ENCODE peak calls at places on chromosome 11, in six cellular contexts. C is H1, Z is heart right ventricle, R is kidney, O is K562, X is stomach. G is an unnamed sample.

GRCh38 chr11:114794048-114794684 is 115.8 kb downstream of the NXPE2 start:
- DNase-seq in X (no peak), C (no peak), R (no peak), Z (no peak), O (no peak), G (no peak)

GRCh38 chr11:16292167-16292859 is 64.0 kb downstream of the SOX6 start:
- DNase-seq in R (no peak), C (no peak), Z (no peak), O (no peak), X (no peak), G (no peak)

GRCh38 chr11:16806791-16807190 is 68.3 kb downstream of the C11orf58 start:
- DNase-seq in C (no peak), X (no peak), R (no peak), Z (peak; percentile 47), O (no peak), G (no peak)

GRCh38 chr11:134634897-134635831 is 223.1 kb upstream of the B3GAT1 start:
- DNase-seq in X (no peak), O (no peak), R (peak; percentile 41), C (no peak), Z (no peak), G (no peak)

GRCh38 chr11:75246006-75246672 is 5.6 kb downstream of the TPBGL start:
- DNase-seq in R (peak; percentile 60), O (no peak), Z (no peak), C (no peak), X (no peak), G (no peak)

GRCh38 chr11:12868315-12869073 is 140.6 kb upstream of the RASSF10 start:
- DNase-seq in C (no peak), Z (no peak), R (no peak), X (no peak), O (peak; percentile 25), G (no peak)

GRCh38 chr11:32333335-32333991 is 101.9 kb downstream of the WT1 start:
- DNase-seq in C (peak; percentile 38), O (no peak), X (peak; percentile 63), Z (peak; percentile 60), R (peak; percentile 77), G (peak; percentile 73)

GRCh38 chr11:14503023-14503422 is 3.4 kb upstream of the COPB1 start:
- DNase-seq in Z (no peak), X (no peak), O (no peak), C (no peak), R (no peak), G (no peak)

GRCh38 chr11:121670792-121671275 is 218.1 kb upstream of the SORL1-AS1 start:
- DNase-seq in X (no peak), C (no peak), R (no peak), O (no peak), Z (no peak), G (no peak)

GRCh38 chr11:35559949-35560348 is 34.5 kb upstream of the PAMR1 start:
- DNase-seq in X (no peak), R (no peak), O (no peak), Z (no peak), C (no peak), G (no peak)

GRCh38 chr11:29306527-29306926 is 710.3 kb downstream of the KCNA4 start:
- DNase-seq in X (no peak), C (no peak), O (no peak), R (no peak), Z (no peak), G (no peak)

GRCh38 chr11:9142732-9143131 is 51.3 kb upstream of the SCUBE2 start:
- DNase-seq in C (no peak), X (no peak), O (no peak), R (no peak), Z (no peak), G (no peak)

DNA sequence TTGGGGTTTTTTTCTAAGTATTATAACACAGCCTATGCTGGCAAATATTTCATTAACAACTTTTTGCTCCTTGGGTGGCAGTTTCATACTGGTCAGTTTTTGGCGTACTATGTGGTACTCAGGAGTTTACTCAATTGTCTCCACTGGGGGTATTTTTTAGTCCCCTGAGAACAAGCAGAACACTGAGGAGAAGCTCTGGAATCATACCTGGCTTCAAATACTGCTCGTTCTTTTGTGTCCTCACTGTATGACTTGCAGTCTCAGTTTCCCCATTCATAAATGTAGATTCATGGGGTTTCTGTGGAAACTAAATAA is 90.4 kb downstream of the SERGEF start:
- DNase-seq in Z (no peak), O (no peak), C (no peak), X (no peak), R (no peak), G (no peak)
- H3K4me3 ChIP-seq in Z (no peak overlapping the region), O (no peak overlapping the region), C (no peak overlapping the region), X (no peak overlapping the region), R (no peak overlapping the region), G (no peak overlapping the region)

GRCh38 chr11:102116453-102117205 is 6.4 kb downstream of the YAP1 start:
- DNase-seq in Z (no peak), X (no peak), R (no peak), O (no peak), C (no peak), G (no peak)
- H3K4me1 ChIP-seq in Z (peaks cover 79% of the 10 kb centered on the region), X (peaks cover 90% of the 10 kb centered on the region), R (peaks cover 28% of the 10 kb centered on the region), O (no peaks in the 10 kb centered on the region), C (peaks cover 5% of the 10 kb centered on the region), G (peaks cover 63% of the 10 kb centered on the region)

DNA sequence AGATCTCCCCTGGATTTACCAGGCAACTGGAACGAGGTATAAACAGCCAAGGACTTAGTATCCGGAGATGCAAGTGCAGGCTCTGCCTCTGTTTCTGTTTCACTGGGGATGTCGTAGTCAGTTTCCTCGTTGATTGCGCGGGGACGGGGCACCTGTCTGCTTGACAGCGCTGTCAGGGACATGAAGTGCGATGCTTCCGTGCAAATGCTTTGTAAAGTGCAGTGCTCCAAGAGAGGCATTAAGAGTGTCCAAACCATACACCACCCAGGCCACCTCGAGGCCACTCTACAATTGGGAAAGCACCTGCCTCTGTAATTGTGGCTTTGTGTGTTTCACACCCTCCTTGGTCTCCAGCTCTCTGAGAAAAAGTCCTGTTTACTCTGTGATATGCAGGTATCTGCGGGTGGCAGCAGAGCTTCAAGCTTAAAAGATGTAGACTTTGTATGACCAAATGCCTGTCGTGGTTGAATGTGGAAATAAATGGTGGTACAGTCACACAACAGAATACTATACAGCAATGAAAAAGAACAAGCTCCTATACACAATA is 18.6 kb upstream of the CD5 start:
- DNase-seq in X (no peak), C (no peak), O (no peak), Z (no peak), R (no peak), G (no peak)
- H3K4me3 ChIP-seq in X (no peak overlapping the region), C (no peak overlapping the region), O (no peak overlapping the region), Z (no peak overlapping the region), R (no peak overlapping the region), G (no peak overlapping the region)

GRCh38 chr11:69731110-69731509 is 27.3 kb upstream of the FGF19 start:
- DNase-seq in O (no peak), Z (no peak), C (no peak), X (no peak), R (no peak), G (no peak)

GRCh38 chr11:69730500-69730899 is 26.7 kb upstream of the FGF19 start:
- DNase-seq in R (no peak), X (no peak), O (no peak), C (no peak), Z (no peak), G (no peak)

GRCh38 chr11:69732910-69733309 is 29.1 kb upstream of the FGF19 start:
- DNase-seq in O (no peak), Z (no peak), C (no peak), R (no peak), X (no peak), G (no peak)

GRCh38 chr11:69734367-69734766 is 30.5 kb upstream of the FGF19 start:
- DNase-seq in X (no peak), C (no peak), Z (no peak), R (no peak), O (no peak), G (no peak)

DNA sequence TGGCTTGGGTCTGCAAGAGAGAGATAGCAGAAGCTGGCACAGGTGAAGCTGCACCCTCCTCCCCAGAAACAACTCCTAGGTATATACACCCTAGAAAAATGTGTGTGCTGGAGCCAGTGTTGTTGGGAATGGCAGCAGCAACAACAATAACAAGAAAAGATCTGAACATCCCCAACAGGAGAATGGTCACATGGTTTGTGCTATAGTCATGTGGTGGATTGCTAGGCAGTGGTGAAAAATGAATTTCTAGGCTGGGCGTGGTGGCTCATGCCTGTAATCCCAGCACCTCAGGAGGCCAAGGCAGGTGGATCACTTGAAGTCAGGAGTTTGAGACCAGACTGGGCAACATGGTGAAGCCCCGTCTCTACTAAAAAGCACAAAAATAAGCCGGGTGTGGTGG is 31.0 kb upstream of the FGF19 start:
- DNase-seq in C (no peak), Z (no peak), O (no peak), X (no peak), R (no peak), G (no peak)
- H3K4me1 ChIP-seq in C (peaks cover 3% of the 10 kb centered on the region), Z (no peaks in the 10 kb centered on the region), O (no peaks in the 10 kb centered on the region), X (no peaks in the 10 kb centered on the region), R (no peaks in the 10 kb centered on the region), G (no peaks in the 10 kb centered on the region)

DNA sequence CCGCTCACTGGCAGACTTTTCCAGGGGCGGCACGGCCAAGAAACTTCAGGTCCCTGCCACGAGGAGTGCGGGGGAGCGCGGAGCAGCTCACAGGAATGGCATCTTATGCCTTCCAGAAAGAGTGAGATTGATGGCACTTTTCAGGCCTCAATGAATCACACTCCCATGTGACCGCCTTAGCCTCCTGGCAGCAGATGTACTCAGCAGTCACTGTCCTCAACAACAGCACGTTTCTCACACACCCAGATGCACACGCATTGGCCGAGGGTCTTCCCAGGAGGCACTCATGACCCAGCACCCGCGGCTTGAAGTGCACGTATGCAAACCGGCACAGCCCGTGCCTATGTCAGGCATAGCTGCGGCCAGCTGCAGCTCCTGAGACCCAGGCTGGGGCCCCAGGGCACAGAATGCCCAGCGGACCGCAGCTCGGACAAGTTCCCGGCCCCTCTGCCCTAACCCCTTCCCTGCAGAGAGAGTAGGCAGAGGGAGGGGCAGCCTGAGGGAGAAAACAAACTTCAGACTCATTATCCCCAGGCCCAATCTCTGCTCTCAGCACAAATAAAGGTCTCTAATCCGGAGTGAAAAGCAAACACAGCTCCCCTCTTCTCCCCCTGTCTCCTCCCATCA is 48.3 kb downstream of the RPUSD4 start:
- DNase-seq in O (no peak), Z (no peak), X (no peak), C (no peak), R (no peak), G (no peak)
- H3K4me3 ChIP-seq in O (no peak overlapping the region), Z (no peak overlapping the region), X (no peak overlapping the region), C (no peak overlapping the region), R (no peak overlapping the region), G (no peak overlapping the region)

GRCh38 chr11:10584071-10584501 is 15.6 kb upstream of the LYVE1 start:
- DNase-seq in O (peak; percentile 51), R (no peak), C (no peak), Z (no peak), X (no peak), G (no peak)
- H3K4me1 ChIP-seq in O (peaks cover 77% of the 10 kb centered on the region), R (no peaks in the 10 kb centered on the region), C (no peaks in the 10 kb centered on the region), Z (peaks cover 49% of the 10 kb centered on the region), X (peaks cover 65% of the 10 kb centered on the region), G (no peaks in the 10 kb centered on the region)

GRCh38 chr11:27514558-27514957 is 8.0 kb upstream of the LIN7C start:
- DNase-seq in Z (peak; percentile 60), O (no peak), X (no peak), R (no peak), C (no peak), G (no peak)
- H3K4me3 ChIP-seq in Z (no peak overlapping the region), O (no peak overlapping the region), X (no peak overlapping the region), R (no peak overlapping the region), C (no peak overlapping the region), G (no peak overlapping the region)